ENCODE peak calls at places on chromosomes 13 and 19, in six cellular contexts. One of them, this sample, is unnamed.

GRCh38 chr19:54606230-54606629 is 12.8 kb downstream of the LILRA1 start:
- DNase-seq in adrenal gland: no peak
- DNase-seq in lower leg skin: no peak
- DNase-seq in HCT116: no peak
- DNase-seq in breast epithelium: no peak
- DNase-seq in heart left ventricle: no peak
- DNase-seq in this sample: no peak

GRCh38 chr13:110629735-110630134 is 14.4 kb downstream of the NAXD start:
- DNase-seq in adrenal gland: no peak
- DNase-seq in lower leg skin: no peak
- DNase-seq in HCT116: no peak
- DNase-seq in breast epithelium: no peak
- DNase-seq in heart left ventricle: no peak
- DNase-seq in this sample: no peak

GRCh38 chr19:1611353-1611752 is 6.1 kb upstream of the UQCR11 start:
- DNase-seq in adrenal gland: no peak
- DNase-seq in lower leg skin: no peak
- DNase-seq in HCT116: no peak
- DNase-seq in breast epithelium: no peak
- DNase-seq in heart left ventricle: no peak
- DNase-seq in this sample: no peak

GRCh38 chr13:114109646-114110045 is 22.8 kb downstream of the RASA3 start:
- DNase-seq in adrenal gland: no peak
- DNase-seq in lower leg skin: peak
- DNase-seq in HCT116: no peak
- DNase-seq in breast epithelium: peak
- DNase-seq in heart left ventricle: no peak
- DNase-seq in this sample: no peak

GRCh38 chr19:3670258-3670795 is 29.9 kb downstream of the PIP5K1C start:
- DNase-seq in adrenal gland: peak
- DNase-seq in lower leg skin: peak
- DNase-seq in HCT116: no peak
- DNase-seq in breast epithelium: peak
- DNase-seq in heart left ventricle: peak
- DNase-seq in this sample: no peak

GRCh38 chr13:49066856-49067255 is 91.1 kb downstream of the FNDC3A start:
- DNase-seq in adrenal gland: no peak
- DNase-seq in lower leg skin: no peak
- DNase-seq in HCT116: no peak
- DNase-seq in breast epithelium: no peak
- DNase-seq in heart left ventricle: no peak
- DNase-seq in this sample: no peak

GRCh38 chr13:42981317-42981716 is 10.7 kb downstream of the EPSTI1 start:
- DNase-seq in adrenal gland: no peak
- DNase-seq in lower leg skin: no peak
- DNase-seq in HCT116: no peak
- DNase-seq in breast epithelium: no peak
- DNase-seq in heart left ventricle: no peak
- DNase-seq in this sample: no peak

GRCh38 chr19:1524206-1524971 is 512 bp downstream of the PLK5 start:
- DNase-seq in adrenal gland: no peak
- DNase-seq in lower leg skin: no peak
- DNase-seq in HCT116: no peak
- DNase-seq in breast epithelium: no peak
- DNase-seq in heart left ventricle: no peak
- DNase-seq in this sample: no peak

GRCh38 chr19:38047048-38047435 is 140.0 kb downstream of the SIPA1L3 start:
- DNase-seq in adrenal gland: no peak
- DNase-seq in lower leg skin: no peak
- DNase-seq in HCT116: no peak
- DNase-seq in breast epithelium: no peak
- DNase-seq in heart left ventricle: no peak
- DNase-seq in this sample: no peak

GRCh38 chr13:70668983-70669382 is 560.7 kb upstream of the KLHL1 start:
- DNase-seq in adrenal gland: no peak
- DNase-seq in lower leg skin: no peak
- DNase-seq in HCT116: no peak
- DNase-seq in breast epithelium: no peak
- DNase-seq in heart left ventricle: no peak
- DNase-seq in this sample: no peak

GRCh38 chr13:57865600-57866294 is 234.2 kb downstream of the PCDH17 start:
- DNase-seq in adrenal gland: no peak
- DNase-seq in lower leg skin: no peak
- DNase-seq in HCT116: no peak
- DNase-seq in breast epithelium: no peak
- DNase-seq in heart left ventricle: no peak
- DNase-seq in this sample: no peak

GRCh38 chr13:39347926-39348901 is 254.8 kb downstream of the LHFPL6 start:
- DNase-seq in adrenal gland: no peak
- DNase-seq in lower leg skin: no peak
- DNase-seq in HCT116: no peak
- DNase-seq in breast epithelium: no peak
- DNase-seq in heart left ventricle: peak
- DNase-seq in this sample: no peak

GRCh38 chr19:17314007-17314589 is 4.7 kb downstream of the DDA1 start:
- DNase-seq in adrenal gland: no peak
- DNase-seq in lower leg skin: peak
- DNase-seq in HCT116: no peak
- DNase-seq in breast epithelium: no peak
- DNase-seq in heart left ventricle: no peak
- DNase-seq in this sample: no peak

GRCh38 chr19:27822336-27822735 is 1390.6 kb downstream of the UQCRFS1 start:
- DNase-seq in adrenal gland: no peak
- DNase-seq in lower leg skin: no peak
- DNase-seq in HCT116: no peak
- DNase-seq in breast epithelium: no peak
- DNase-seq in heart left ventricle: no peak
- DNase-seq in this sample: no peak
- TF ChIP-seq POLR2A in adrenal gland: no peak
- TF ChIP-seq POLR2A in lower leg skin: no peak
- TF ChIP-seq POLR2A in HCT116: no peak
- TF ChIP-seq POLR2A in breast epithelium: no peak
- TF ChIP-seq POLR2A in heart left ventricle: no peak
- TF ChIP-seq POLR2A in this sample: no peak

DNA sequence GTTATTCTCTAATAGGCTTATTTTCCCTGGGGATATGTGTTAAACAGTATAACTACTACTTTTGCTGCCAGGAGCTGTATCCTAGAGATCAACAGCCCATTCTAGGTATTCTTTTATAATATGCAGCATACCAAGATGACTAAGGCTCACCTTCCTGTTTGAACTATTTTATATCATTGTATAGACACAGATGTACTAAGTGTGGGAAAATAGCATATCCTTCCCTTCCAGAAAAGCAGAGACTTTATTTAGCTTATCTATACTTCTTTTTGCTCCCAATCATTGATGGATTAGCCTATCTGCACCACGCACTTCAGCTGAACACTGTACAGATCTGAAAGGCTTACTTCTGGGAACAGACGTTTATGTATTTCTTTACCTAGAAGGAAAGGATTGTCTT is 82.6 kb downstream of the MAB21L1 start:
- DNase-seq in adrenal gland: no peak
- DNase-seq in lower leg skin: no peak
- DNase-seq in HCT116: no peak
- DNase-seq in breast epithelium: no peak
- DNase-seq in heart left ventricle: no peak
- DNase-seq in this sample: no peak
- H3K4me3 ChIP-seq in adrenal gland: no peak
- H3K4me3 ChIP-seq in lower leg skin: no peak
- H3K4me3 ChIP-seq in HCT116: no peak
- H3K4me3 ChIP-seq in breast epithelium: no peak
- H3K4me3 ChIP-seq in heart left ventricle: no peak
- H3K4me3 ChIP-seq in this sample: no peak

GRCh38 chr13:97388385-97388784 is 45.6 kb upstream of the RAP2A start:
- DNase-seq in adrenal gland: no peak
- DNase-seq in lower leg skin: no peak
- DNase-seq in HCT116: no peak
- DNase-seq in breast epithelium: no peak
- DNase-seq in heart left ventricle: no peak
- DNase-seq in this sample: no peak
- TF ChIP-seq POLR2A in adrenal gland: no peak
- TF ChIP-seq POLR2A in lower leg skin: no peak
- TF ChIP-seq POLR2A in HCT116: no peak
- TF ChIP-seq POLR2A in breast epithelium: no peak
- TF ChIP-seq POLR2A in heart left ventricle: no peak
- TF ChIP-seq POLR2A in this sample: no peak

GRCh38 chr19:46944918-46945628 is 74.6 kb upstream of the NPAS1 start:
- DNase-seq in adrenal gland: peak
- DNase-seq in lower leg skin: peak
- DNase-seq in HCT116: no peak
- DNase-seq in breast epithelium: no peak
- DNase-seq in heart left ventricle: peak
- DNase-seq in this sample: no peak
- H3K4me3 ChIP-seq in adrenal gland: no peak
- H3K4me3 ChIP-seq in lower leg skin: no peak
- H3K4me3 ChIP-seq in HCT116: no peak
- H3K4me3 ChIP-seq in breast epithelium: no peak
- H3K4me3 ChIP-seq in heart left ventricle: peak
- H3K4me3 ChIP-seq in this sample: no peak

GRCh38 chr19:6728346-6728745 is 7.9 kb upstream of the C3 start:
- DNase-seq in adrenal gland: no peak
- DNase-seq in lower leg skin: no peak
- DNase-seq in HCT116: no peak
- DNase-seq in breast epithelium: no peak
- DNase-seq in heart left ventricle: peak
- DNase-seq in this sample: no peak
- TF ChIP-seq POLR2A in adrenal gland: no peak
- TF ChIP-seq POLR2A in lower leg skin: no peak
- TF ChIP-seq POLR2A in HCT116: no peak
- TF ChIP-seq POLR2A in breast epithelium: no peak
- TF ChIP-seq POLR2A in heart left ventricle: no peak
- TF ChIP-seq POLR2A in this sample: no peak

GRCh38 chr19:29367701-29368306 is 154.9 kb upstream of the UQCRFS1 start:
- DNase-seq in adrenal gland: no peak
- DNase-seq in lower leg skin: no peak
- DNase-seq in HCT116: no peak
- DNase-seq in breast epithelium: no peak
- DNase-seq in heart left ventricle: no peak
- DNase-seq in this sample: no peak
- H3K4me3 ChIP-seq in adrenal gland: no peak
- H3K4me3 ChIP-seq in lower leg skin: no peak
- H3K4me3 ChIP-seq in HCT116: no peak
- H3K4me3 ChIP-seq in breast epithelium: no peak
- H3K4me3 ChIP-seq in heart left ventricle: no peak
- H3K4me3 ChIP-seq in this sample: no peak

GRCh38 chr13:75480691-75481175 is 1.2 kb downstream of the TBC1D4 start:
- DNase-seq in adrenal gland: peak
- DNase-seq in lower leg skin: peak
- DNase-seq in HCT116: peak
- DNase-seq in breast epithelium: peak
- DNase-seq in heart left ventricle: peak
- DNase-seq in this sample: no peak
- TF ChIP-seq POLR2A in adrenal gland: peak
- TF ChIP-seq POLR2A in lower leg skin: no peak
- TF ChIP-seq POLR2A in HCT116: no peak
- TF ChIP-seq POLR2A in breast epithelium: no peak
- TF ChIP-seq POLR2A in heart left ventricle: no peak
- TF ChIP-seq POLR2A in this sample: no peak

DNA sequence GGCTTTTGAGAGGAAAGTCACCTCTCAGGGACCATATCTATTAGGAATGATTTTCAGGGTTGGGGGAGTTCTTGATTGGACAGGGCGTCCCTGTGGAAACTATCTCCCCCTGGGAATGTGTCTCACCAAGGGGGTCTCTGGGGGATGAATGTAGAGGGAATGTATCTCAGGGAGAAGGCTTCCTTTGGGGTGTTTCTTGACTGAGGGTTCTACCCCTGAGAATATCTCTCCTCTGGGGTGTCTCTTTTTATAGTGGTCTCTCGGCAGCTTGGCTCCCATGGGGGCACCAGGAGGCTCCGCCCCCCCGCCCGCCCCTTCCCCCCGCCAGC is 997 bp downstream of the RTBDN start:
- DNase-seq in adrenal gland: no peak
- DNase-seq in lower leg skin: no peak
- DNase-seq in HCT116: no peak
- DNase-seq in breast epithelium: no peak
- DNase-seq in heart left ventricle: no peak
- DNase-seq in this sample: no peak
- H3K4me3 ChIP-seq in adrenal gland: no peak
- H3K4me3 ChIP-seq in lower leg skin: no peak
- H3K4me3 ChIP-seq in HCT116: peak
- H3K4me3 ChIP-seq in breast epithelium: peak
- H3K4me3 ChIP-seq in heart left ventricle: peak
- H3K4me3 ChIP-seq in this sample: peak

DNA sequence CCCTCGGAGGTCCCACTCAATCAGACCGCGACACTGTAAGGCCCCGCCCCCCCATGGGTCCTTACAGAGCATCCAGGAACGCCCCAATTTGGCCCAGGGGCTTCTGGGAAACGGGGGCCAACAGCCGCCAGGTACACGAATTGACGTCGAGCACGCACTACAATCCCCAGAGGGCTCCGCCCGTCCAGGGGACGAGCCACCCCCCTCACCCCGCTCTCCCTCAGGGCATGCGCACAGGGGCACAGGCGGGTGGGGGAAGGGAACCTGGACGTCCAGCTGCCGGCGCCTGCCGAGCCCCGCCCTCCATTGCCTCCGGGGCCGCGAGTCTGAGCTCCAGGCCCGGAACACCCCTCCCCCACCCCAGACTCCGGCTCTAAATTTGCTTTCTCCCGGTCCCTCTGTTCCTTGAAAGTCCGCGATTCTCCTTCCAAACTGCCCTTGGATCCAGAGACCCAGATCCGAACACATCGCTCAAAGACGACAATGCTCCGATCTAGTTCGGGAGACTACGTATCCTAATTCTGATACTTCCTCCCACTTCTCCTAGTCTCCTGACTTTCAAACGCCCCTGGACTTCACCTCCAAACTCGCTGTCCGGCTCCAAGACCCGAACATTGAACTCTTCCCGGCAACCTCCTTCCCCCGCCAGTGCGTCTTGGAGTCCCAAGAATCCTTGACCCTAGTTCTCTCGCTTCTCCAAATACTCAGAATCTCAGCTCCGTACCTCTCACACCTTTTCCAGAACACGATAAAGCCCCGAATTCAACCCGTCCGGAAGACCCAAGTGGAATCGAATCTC is 805 bp downstream of the SERTAD3 start:
- DNase-seq in adrenal gland: peak
- DNase-seq in lower leg skin: peak
- DNase-seq in HCT116: peak
- DNase-seq in breast epithelium: peak
- DNase-seq in heart left ventricle: peak
- DNase-seq in this sample: peak
- TF ChIP-seq POLR2A in adrenal gland: peak
- TF ChIP-seq POLR2A in lower leg skin: no peak
- TF ChIP-seq POLR2A in HCT116: no peak
- TF ChIP-seq POLR2A in breast epithelium: no peak
- TF ChIP-seq POLR2A in heart left ventricle: peak
- TF ChIP-seq POLR2A in this sample: peak

This sample was measured in esophagus squamous epithelium.